ENCODE peak calls at places on chromosomes 1 and 21, in five cellular contexts. V is T-helper 2 cell, J is non-pigmented ciliary epithelial cell, C is HT1080, K is GM03348. A is an unnamed sample.

GRCh38 chr1:163650624-163651023 is 328.9 kb downstream of the NUF2 start:
- DNase-seq in V (no peak), J (no peak), C (no peak), K (no peak), A (no peak)

GRCh38 chr1:87904668-87905067 is 576.0 kb downstream of the LMO4 start:
- DNase-seq in V (no peak), J (no peak), C (no peak), K (no peak), A (no peak)

GRCh38 chr1:226371866-226372490 is 35.9 kb downstream of the PARP1 start:
- DNase-seq in V (no peak), J (no peak), C (no peak), K (no peak), A (no peak)

GRCh38 chr1:221223281-221223680 is 344.0 kb downstream of the HLX start:
- DNase-seq in V (no peak), J (no peak), C (no peak), K (no peak), A (no peak)

GRCh38 chr1:204359474-204360255 is at the start of gene PLEKHA6:
- DNase-seq in V (no peak), J (no peak), C (no peak), K (peak; percentile 47), A (peak; percentile 53)

GRCh38 chr1:58782308-58783089 is 1.3 kb downstream of the JUN start:
- DNase-seq in V (peak; percentile 51), J (no peak), C (peak; percentile 36), K (peak; percentile 38), A (peak; percentile 20)

GRCh38 chr1:29677028-29678024 is 441.0 kb downstream of the PTPRU start:
- DNase-seq in V (no peak), J (no peak), C (no peak), K (no peak), A (no peak)

GRCh38 chr1:224205438-224205840 is 22.4 kb downstream of the DEGS1 start:
- DNase-seq in V (peak; percentile 23), J (no peak), C (peak; percentile 82), K (peak; percentile 69), A (peak; percentile 68)

GRCh38 chr1:96372881-96373280 is 348.7 kb upstream of the PTBP2 start:
- DNase-seq in V (no peak), J (no peak), C (no peak), K (no peak), A (no peak)

GRCh38 chr1:162696286-162696862 is 64.1 kb downstream of the DDR2 start:
- DNase-seq in V (no peak), J (peak; percentile 57), C (peak; percentile 90), K (peak; percentile 78), A (peak; percentile 81)

GRCh38 chr1:17181785-17182464 is 23.0 kb upstream of the PADI1 start:
- DNase-seq in V (no peak), J (no peak), C (no peak), K (no peak), A (no peak)

GRCh38 chr21:37767984-37768383 is 148.3 kb downstream of the KCNJ6 start:
- DNase-seq in V (no peak), J (no peak), C (peak; percentile 44), K (peak; percentile 65), A (peak; percentile 58)

GRCh38 chr1:78522136-78522535 is 31.4 kb downstream of the PTGFR start:
- DNase-seq in V (no peak), J (no peak), C (no peak), K (no peak), A (no peak)

GRCh38 chr21:28111151-28111619 is 881.5 kb downstream of the LTN1 start:
- DNase-seq in V (no peak), J (peak; percentile 44), C (no peak), K (peak; percentile 64), A (peak; percentile 75)

GRCh38 chr1:232389744-232390143 is 240.2 kb downstream of the SIPA1L2 start:
- DNase-seq in V (no peak), J (no peak), C (no peak), K (no peak), A (no peak)

GRCh38 chr1:145916745-145917144 is 1.8 kb downstream of the PEX11B start:
- DNase-seq in V (no peak), J (no peak), C (peak; percentile 21), K (no peak), A (no peak)

GRCh38 chr1:205003358-205004145 is 39.5 kb upstream of the CNTN2 start:
- DNase-seq in V (no peak), J (no peak), C (no peak), K (no peak), A (no peak)

GRCh38 chr1:116498789-116499628 is 71.8 kb downstream of the CD58 start:
- DNase-seq in V (peak; percentile 40), J (no peak), C (peak; percentile 79), K (peak; percentile 85), A (peak; percentile 83)

GRCh38 chr21:23162213-23162946 is 2164.2 kb downstream of the NCAM2 start:
- DNase-seq in V (no peak), J (peak; percentile 22), C (peak; percentile 74), K (no peak), A (no peak)

GRCh38 chr21:42038826-42039425 is 28.8 kb upstream of the ZBTB21 start:
- DNase-seq in V (no peak), J (no peak), C (no peak), K (peak; percentile 21), A (no peak)

GRCh38 chr1:39908534-39908933 is 6.8 kb upstream of the MYCL start:
- DNase-seq in V (no peak), J (no peak), C (no peak), K (no peak), A (no peak)

GRCh38 chr1:11858968-11859871 is 475 bp upstream of the NPPB start:
- DNase-seq in V (peak; percentile 45), J (no peak), C (peak; percentile 35), K (peak; percentile 83), A (peak; percentile 83)

GRCh38 chr1:3717715-3718601 is 34.3 kb upstream of the CCDC27 start:
- DNase-seq in V (no peak), J (no peak), C (no peak), K (peak; percentile 77), A (peak; percentile 78)

GRCh38 chr21:36450511-36450910 is 29.4 kb downstream of the CLDN14 start:
- DNase-seq in V (no peak), J (no peak), C (peak; percentile 59), K (peak; percentile 48), A (no peak)

GRCh38 chr1:35264035-35264434 is 4.5 kb upstream of the ZMYM4 start:
- DNase-seq in V (no peak), J (no peak), C (no peak), K (no peak), A (no peak)

GRCh38 chr1:61334718-61335589 is 252.6 kb downstream of the NFIA start:
- DNase-seq in V (no peak), J (no peak), C (no peak), K (no peak), A (no peak)

GRCh38 chr21:29499734-29500343 is 201.1 kb downstream of the BACH1 start:
- DNase-seq in V (no peak), J (peak; percentile 20), C (peak; percentile 81), K (peak; percentile 48), A (peak; percentile 27)

GRCh38 chr1:63366915-63367217 is 561 bp upstream of the ALG6 start:
- DNase-seq in V (no peak), J (no peak), C (no peak), K (no peak), A (no peak)